ENCODE peak calls at places on chromosomes 6 and 20, in nine cellular contexts. Z, L, I, Y, Q, T, K, F and R are unnamed samples.

GRCh38 chr20:19205999-19206398 is 6.4 kb upstream of the SLC24A3 start:
- DNase-seq in Z (peak; percentile 81), L (no peak), I (peak; percentile 22), Y (peak; percentile 10), Q (no peak), T (peak; percentile 44), K (peak; percentile 83), F (peak; percentile 57), R (peak; percentile 33)

GRCh38 chr20:45866454-45866853 is 9.0 kb downstream of the ZSWIM3 start:
- DNase-seq in Z (no peak), L (no peak), I (no peak), Y (no peak), Q (no peak), T (no peak), K (peak; percentile 38), F (no peak), R (no peak)

GRCh38 chr20:47117789-47118188 is 223.1 kb downstream of the EYA2 start:
- DNase-seq in Z (no peak), L (no peak), I (no peak), Y (no peak), Q (no peak), T (no peak), K (peak; percentile 49), F (no peak), R (no peak)

GRCh38 chr20:14997791-14998190 is 660.4 kb upstream of the FLRT3 start:
- DNase-seq in Z (no peak), L (no peak), I (no peak), Y (peak; percentile 74), Q (no peak), T (peak; percentile 63), K (no peak), F (peak; percentile 68), R (no peak)

GRCh38 chr6:156347251-156348049 is 429.7 kb upstream of the ARID1B start:
- DNase-seq in Z (no peak), L (no peak), I (no peak), Y (no peak), Q (no peak), T (no peak), K (no peak), F (peak; percentile 10), R (no peak)

GRCh38 chr6:51959744-51960383 is 127.5 kb downstream of the PKHD1 start:
- DNase-seq in Z (peak; percentile 66), L (no peak), I (no peak), Y (peak; percentile 47), Q (peak; percentile 45), T (peak; percentile 70), K (peak; percentile 70), F (peak; percentile 51), R (peak; percentile 45)

GRCh38 chr20:38083338-38084048 is 49.9 kb downstream of the RPRD1B start:
- DNase-seq in Z (no peak), L (no peak), I (no peak), Y (no peak), Q (no peak), T (no peak), K (no peak), F (no peak), R (no peak)

GRCh38 chr20:25394276-25394675 is 3.6 kb upstream of the ABHD12 start:
- DNase-seq in Z (no peak), L (no peak), I (no peak), Y (no peak), Q (no peak), T (no peak), K (no peak), F (no peak), R (no peak)

GRCh38 chr6:52317841-52318581 is 33.5 kb upstream of the MCM3 start:
- DNase-seq in Z (no peak), L (no peak), I (no peak), Y (peak; percentile 35), Q (no peak), T (peak; percentile 79), K (no peak), F (peak; percentile 50), R (no peak)

GRCh38 chr6:140538926-140539325 is 1164.5 kb upstream of the CITED2 start:
- DNase-seq in Z (no peak), L (no peak), I (no peak), Y (peak; percentile 55), Q (no peak), T (peak; percentile 62), K (no peak), F (peak; percentile 55), R (no peak)

GRCh38 chr20:50304501-50304856 is 113.8 kb downstream of the CEBPB start:
- DNase-seq in Z (no peak), L (no peak), I (no peak), Y (no peak), Q (no peak), T (peak; percentile 49), K (peak; percentile 96), F (peak; percentile 73), R (no peak)

GRCh38 chr6:114364295-114364694 is 21.5 kb upstream of the HS3ST5 start:
- DNase-seq in Z (no peak), L (no peak), I (no peak), Y (peak; percentile 59), Q (no peak), T (peak; percentile 12), K (no peak), F (peak; percentile 32), R (no peak)

GRCh38 chr6:56860466-56860865 is 94.4 kb upstream of the BEND6 start:
- DNase-seq in Z (no peak), L (no peak), I (no peak), Y (peak; percentile 58), Q (no peak), T (peak; percentile 51), K (no peak), F (peak; percentile 66), R (no peak)

GRCh38 chr20:37552415-37552814 is 24.7 kb upstream of the BLCAP start:
- DNase-seq in Z (no peak), L (no peak), I (no peak), Y (peak; percentile 49), Q (no peak), T (peak; percentile 65), K (no peak), F (peak; percentile 51), R (no peak)

GRCh38 chr20:11845311-11845710 is 72.4 kb upstream of the BTBD3 start:
- DNase-seq in Z (no peak), L (no peak), I (no peak), Y (no peak), Q (no peak), T (peak; percentile 65), K (no peak), F (peak; percentile 62), R (no peak)

GRCh38 chr20:32466739-32467505 is 108.8 kb downstream of the ASXL1 start:
- DNase-seq in Z (no peak), L (no peak), I (no peak), Y (no peak), Q (no peak), T (no peak), K (no peak), F (no peak), R (no peak)

GRCh38 chr6:6927437-6928361 is 180.1 kb upstream of the RREB1 start:
- DNase-seq in Z (no peak), L (no peak), I (no peak), Y (peak; percentile 58), Q (no peak), T (no peak), K (no peak), F (no peak), R (no peak)

GRCh38 chr20:14069796-14070195 is 74.5 kb downstream of the MACROD2 start:
- DNase-seq in Z (no peak), L (no peak), I (no peak), Y (peak; percentile 94), Q (no peak), T (peak; percentile 5), K (no peak), F (peak; percentile 15), R (no peak)

GRCh38 chr6:139133272-139133671 is 1.6 kb upstream of the HECA start:
- DNase-seq in Z (no peak), L (no peak), I (no peak), Y (no peak), Q (no peak), T (no peak), K (no peak), F (peak; percentile 24), R (no peak)

GRCh38 chr20:45950330-45950646 is 15.8 kb downstream of the PCIF1 start:
- DNase-seq in Z (no peak), L (no peak), I (no peak), Y (no peak), Q (no peak), T (no peak), K (no peak), F (no peak), R (no peak)

GRCh38 chr6:39203804-39204495 is 25.3 kb downstream of the KCNK5 start:
- DNase-seq in Z (no peak), L (no peak), I (no peak), Y (no peak), Q (no peak), T (no peak), K (no peak), F (no peak), R (no peak)

GRCh38 chr20:32355417-32355841 is 2.7 kb upstream of the ASXL1 start:
- DNase-seq in Z (peak; percentile 20), L (no peak), I (no peak), Y (no peak), Q (no peak), T (no peak), K (no peak), F (no peak), R (no peak)

GRCh38 chr20:36307412-36308317 is 1.5 kb downstream of the DLGAP4 start:
- DNase-seq in Z (no peak), L (no peak), I (no peak), Y (no peak), Q (no peak), T (no peak), K (peak; percentile 52), F (no peak), R (no peak)

GRCh38 chr20:61352381-61353260 is 100.6 kb downstream of the CDH4 start:
- DNase-seq in Z (no peak), L (no peak), I (no peak), Y (no peak), Q (no peak), T (no peak), K (no peak), F (no peak), R (no peak)

GRCh38 chr20:53844259-53844658 is 226.1 kb downstream of the BCAS1 start:
- DNase-seq in Z (no peak), L (no peak), I (no peak), Y (no peak), Q (no peak), T (no peak), K (no peak), F (no peak), R (no peak)

GRCh38 chr6:27882624-27883023 is 29.6 kb downstream of the OR2B2 start:
- DNase-seq in Z (no peak), L (no peak), I (no peak), Y (no peak), Q (no peak), T (peak; percentile 12), K (no peak), F (no peak), R (no peak)

GRCh38 chr6:1395941-1396908 is 6.8 kb downstream of the FOXF2 start:
- DNase-seq in Z (no peak), L (no peak), I (no peak), Y (no peak), Q (no peak), T (no peak), K (no peak), F (no peak), R (no peak)